ENCODE peak calls at places on chromosomes 4 and X, in ten cellular contexts. One of them, this sample, is unnamed.

GRCh38 chr4:88341227-88342192 is 37.1 kb upstream of the HERC6 start:
- DNase-seq in mucosa of descending colon: no peak
- DNase-seq in lung: no peak
- DNase-seq in MM.1S: no peak
- DNase-seq in cardiac muscle cell: peak; percentile 93
- DNase-seq in GM12864: no peak
- DNase-seq in GM06990: no peak
- DNase-seq in choroid plexus epithelial cell: peak; percentile 98
- DNase-seq in hepatocyte: peak; percentile 72
- DNase-seq in OCI-LY7: no peak
- DNase-seq in this sample: no peak

GRCh38 chrX:123961268-123962005 is at the start of gene STAG2:
- DNase-seq in mucosa of descending colon: peak; percentile 68
- DNase-seq in lung: peak; percentile 69
- DNase-seq in MM.1S: peak; percentile 44
- DNase-seq in cardiac muscle cell: peak; percentile 93
- DNase-seq in GM12864: peak; percentile 33
- DNase-seq in GM06990: peak; percentile 70
- DNase-seq in choroid plexus epithelial cell: peak; percentile 93
- DNase-seq in hepatocyte: peak; percentile 90
- DNase-seq in OCI-LY7: peak; percentile 65
- DNase-seq in this sample: peak; percentile 55

GRCh38 chr4:110854021-110854678 is 231.3 kb upstream of the PITX2 start:
- DNase-seq in mucosa of descending colon: no peak
- DNase-seq in lung: no peak
- DNase-seq in MM.1S: no peak
- DNase-seq in cardiac muscle cell: peak; percentile 84
- DNase-seq in GM12864: no peak
- DNase-seq in GM06990: no peak
- DNase-seq in choroid plexus epithelial cell: peak; percentile 47
- DNase-seq in hepatocyte: no peak
- DNase-seq in OCI-LY7: no peak
- DNase-seq in this sample: no peak

GRCh38 chrX:12360389-12360788 is 222.1 kb downstream of the FRMPD4 start:
- DNase-seq in mucosa of descending colon: no peak
- DNase-seq in lung: no peak
- DNase-seq in MM.1S: no peak
- DNase-seq in cardiac muscle cell: peak; percentile 44
- DNase-seq in GM12864: no peak
- DNase-seq in GM06990: no peak
- DNase-seq in choroid plexus epithelial cell: peak; percentile 16
- DNase-seq in hepatocyte: no peak
- DNase-seq in OCI-LY7: no peak
- DNase-seq in this sample: no peak

GRCh38 chr4:1721666-1722550 is 587 bp downstream of the TACC3 start:
- DNase-seq in mucosa of descending colon: peak; percentile 68
- DNase-seq in lung: no peak
- DNase-seq in MM.1S: no peak
- DNase-seq in cardiac muscle cell: no peak
- DNase-seq in GM12864: no peak
- DNase-seq in GM06990: no peak
- DNase-seq in choroid plexus epithelial cell: no peak
- DNase-seq in hepatocyte: no peak
- DNase-seq in OCI-LY7: peak; percentile 66
- DNase-seq in this sample: peak; percentile 20

GRCh38 chrX:8783100-8784098 is 17.8 kb downstream of the FAM9A start:
- DNase-seq in mucosa of descending colon: no peak
- DNase-seq in lung: peak; percentile 42
- DNase-seq in MM.1S: peak; percentile 37
- DNase-seq in cardiac muscle cell: peak; percentile 43
- DNase-seq in GM12864: no peak
- DNase-seq in GM06990: peak; percentile 37
- DNase-seq in choroid plexus epithelial cell: peak; percentile 12
- DNase-seq in hepatocyte: no peak
- DNase-seq in OCI-LY7: no peak
- DNase-seq in this sample: peak; percentile 72

GRCh38 chr4:184479516-184479950 is 5.2 kb upstream of the IRF2 start:
- DNase-seq in mucosa of descending colon: no peak
- DNase-seq in lung: no peak
- DNase-seq in MM.1S: no peak
- DNase-seq in cardiac muscle cell: no peak
- DNase-seq in GM12864: no peak
- DNase-seq in GM06990: no peak
- DNase-seq in choroid plexus epithelial cell: peak; percentile 21
- DNase-seq in hepatocyte: no peak
- DNase-seq in OCI-LY7: no peak
- DNase-seq in this sample: no peak

GRCh38 chrX:133323450-133323849 is 91.8 kb downstream of the GPC4 start:
- DNase-seq in mucosa of descending colon: no peak
- DNase-seq in lung: no peak
- DNase-seq in MM.1S: peak; percentile 17
- DNase-seq in cardiac muscle cell: no peak
- DNase-seq in GM12864: no peak
- DNase-seq in GM06990: no peak
- DNase-seq in choroid plexus epithelial cell: no peak
- DNase-seq in hepatocyte: peak; percentile 5
- DNase-seq in OCI-LY7: no peak
- DNase-seq in this sample: no peak

GRCh38 chrX:119292445-119292844 is 56.4 kb downstream of the PGRMC1 start:
- DNase-seq in mucosa of descending colon: no peak
- DNase-seq in lung: no peak
- DNase-seq in MM.1S: no peak
- DNase-seq in cardiac muscle cell: no peak
- DNase-seq in GM12864: no peak
- DNase-seq in GM06990: no peak
- DNase-seq in choroid plexus epithelial cell: peak; percentile 1
- DNase-seq in hepatocyte: no peak
- DNase-seq in OCI-LY7: no peak
- DNase-seq in this sample: no peak
- TF ChIP-seq CTCF in mucosa of descending colon: no peak
- TF ChIP-seq CTCF in lung: no peak
- TF ChIP-seq CTCF in MM.1S: no peak
- TF ChIP-seq CTCF in cardiac muscle cell: no peak
- TF ChIP-seq CTCF in GM12864: no peak
- TF ChIP-seq CTCF in GM06990: no peak
- TF ChIP-seq CTCF in choroid plexus epithelial cell: peak; percentile 18
- TF ChIP-seq CTCF in hepatocyte: no peak
- TF ChIP-seq CTCF in OCI-LY7: peak; percentile 18
- TF ChIP-seq CTCF in this sample: no peak

DNA sequence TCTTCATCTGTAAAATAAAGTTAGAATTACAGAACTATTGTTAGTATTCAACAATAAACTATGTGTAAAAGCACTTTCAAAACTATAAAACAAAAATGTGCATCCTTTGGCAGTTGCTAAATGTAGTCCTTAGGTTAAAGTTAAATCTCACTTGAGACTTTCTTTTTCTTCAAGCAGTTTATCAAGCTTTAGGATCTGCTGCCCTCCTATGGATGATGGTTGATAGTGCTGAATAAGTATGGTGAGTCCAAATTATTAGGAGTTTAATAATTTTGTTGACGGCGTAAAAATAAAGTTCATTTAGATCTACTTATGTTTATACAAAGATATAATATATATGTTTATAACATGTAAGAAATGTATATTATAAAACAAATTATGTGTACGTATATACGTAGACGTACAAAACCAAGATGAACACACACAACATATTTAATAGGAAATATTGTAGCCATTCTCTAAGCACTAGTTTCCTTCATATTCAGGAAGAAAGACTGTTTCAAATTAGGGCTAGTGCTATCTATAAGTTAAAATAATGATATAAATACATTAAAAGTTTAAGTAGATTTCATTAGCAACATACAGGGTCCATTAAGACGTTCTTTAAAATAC is 22.3 kb downstream of the UGT2A2 start:
- DNase-seq in mucosa of descending colon: no peak
- DNase-seq in lung: no peak
- DNase-seq in MM.1S: peak; percentile 66
- DNase-seq in cardiac muscle cell: peak; percentile 53
- DNase-seq in GM12864: peak; percentile 8
- DNase-seq in GM06990: no peak
- DNase-seq in choroid plexus epithelial cell: peak; percentile 72
- DNase-seq in hepatocyte: peak; percentile 69
- DNase-seq in OCI-LY7: peak; percentile 7
- DNase-seq in this sample: no peak
- TF ChIP-seq CTCF in mucosa of descending colon: no peak
- TF ChIP-seq CTCF in lung: peak; percentile 9
- TF ChIP-seq CTCF in MM.1S: peak; percentile 55
- TF ChIP-seq CTCF in cardiac muscle cell: peak; percentile 45
- TF ChIP-seq CTCF in GM12864: peak; percentile 25
- TF ChIP-seq CTCF in GM06990: peak; percentile 38
- TF ChIP-seq CTCF in choroid plexus epithelial cell: peak; percentile 68
- TF ChIP-seq CTCF in hepatocyte: peak; percentile 82
- TF ChIP-seq CTCF in OCI-LY7: peak; percentile 67
- TF ChIP-seq CTCF in this sample: peak; percentile 16

DNA sequence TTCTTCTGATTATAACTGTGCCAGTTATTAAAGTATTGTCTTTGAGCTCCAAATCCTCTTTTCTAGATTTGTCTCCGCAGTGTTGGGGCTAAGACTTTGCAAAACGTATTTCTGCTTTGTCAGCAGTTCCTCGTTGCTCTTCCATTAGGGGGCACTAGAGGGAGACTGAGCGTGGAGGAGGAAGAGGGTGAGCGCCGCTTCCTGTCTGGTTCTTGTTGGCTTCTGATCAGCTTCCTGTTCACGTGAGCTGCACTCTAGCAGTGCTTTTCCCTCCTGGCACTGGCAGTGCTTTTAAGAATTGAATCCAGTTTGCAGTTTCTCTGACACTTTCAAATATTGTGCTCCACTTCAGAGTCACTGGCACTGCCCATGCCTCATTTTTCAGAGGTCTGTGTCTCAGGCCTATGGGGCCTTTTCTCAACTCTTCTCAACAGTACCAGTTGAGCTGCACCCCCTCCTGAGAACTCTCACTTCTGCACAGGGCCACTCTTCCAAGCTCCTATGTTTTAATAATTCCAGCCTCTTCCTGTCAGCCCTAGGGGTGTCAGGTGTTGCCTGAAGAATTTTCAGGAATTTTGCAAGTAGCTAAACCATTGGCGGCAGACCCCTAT is 54.4 kb upstream of the LCORL start:
- DNase-seq in mucosa of descending colon: peak; percentile 40
- DNase-seq in lung: no peak
- DNase-seq in MM.1S: peak; percentile 50
- DNase-seq in cardiac muscle cell: no peak
- DNase-seq in GM12864: no peak
- DNase-seq in GM06990: peak; percentile 4
- DNase-seq in choroid plexus epithelial cell: no peak
- DNase-seq in hepatocyte: peak; percentile 7
- DNase-seq in OCI-LY7: peak; percentile 78
- DNase-seq in this sample: no peak
- TF ChIP-seq CTCF in mucosa of descending colon: no peak
- TF ChIP-seq CTCF in lung: no peak
- TF ChIP-seq CTCF in MM.1S: peak; percentile 47
- TF ChIP-seq CTCF in cardiac muscle cell: no peak
- TF ChIP-seq CTCF in GM12864: peak; percentile 49
- TF ChIP-seq CTCF in GM06990: peak; percentile 43
- TF ChIP-seq CTCF in choroid plexus epithelial cell: no peak
- TF ChIP-seq CTCF in hepatocyte: peak; percentile 8
- TF ChIP-seq CTCF in OCI-LY7: peak; percentile 84
- TF ChIP-seq CTCF in this sample: peak; percentile 35

GRCh38 chrX:104250470-104250869 is 4.3 kb downstream of the ESX1 start:
- DNase-seq in mucosa of descending colon: no peak
- DNase-seq in lung: no peak
- DNase-seq in MM.1S: no peak
- DNase-seq in cardiac muscle cell: no peak
- DNase-seq in GM12864: no peak
- DNase-seq in GM06990: no peak
- DNase-seq in choroid plexus epithelial cell: no peak
- DNase-seq in hepatocyte: no peak
- DNase-seq in OCI-LY7: no peak
- DNase-seq in this sample: no peak

GRCh38 chrX:104254442-104255115 is at the start of gene ESX1:
- DNase-seq in mucosa of descending colon: no peak
- DNase-seq in lung: no peak
- DNase-seq in MM.1S: no peak
- DNase-seq in cardiac muscle cell: peak; percentile 4
- DNase-seq in GM12864: no peak
- DNase-seq in GM06990: peak; percentile 8
- DNase-seq in choroid plexus epithelial cell: peak; percentile 12
- DNase-seq in hepatocyte: no peak
- DNase-seq in OCI-LY7: no peak
- DNase-seq in this sample: no peak

GRCh38 chrX:104255465-104255864 is 732 bp upstream of the ESX1 start:
- DNase-seq in mucosa of descending colon: no peak
- DNase-seq in lung: no peak
- DNase-seq in MM.1S: no peak
- DNase-seq in cardiac muscle cell: no peak
- DNase-seq in GM12864: no peak
- DNase-seq in GM06990: no peak
- DNase-seq in choroid plexus epithelial cell: no peak
- DNase-seq in hepatocyte: no peak
- DNase-seq in OCI-LY7: no peak
- DNase-seq in this sample: no peak

GRCh38 chrX:104253567-104254441 is 929 bp downstream of the ESX1 start:
- DNase-seq in mucosa of descending colon: no peak
- DNase-seq in lung: no peak
- DNase-seq in MM.1S: no peak
- DNase-seq in cardiac muscle cell: peak; percentile 2
- DNase-seq in GM12864: no peak
- DNase-seq in GM06990: no peak
- DNase-seq in choroid plexus epithelial cell: no peak
- DNase-seq in hepatocyte: no peak
- DNase-seq in OCI-LY7: no peak
- DNase-seq in this sample: no peak
- TF ChIP-seq CTCF in mucosa of descending colon: no peak
- TF ChIP-seq CTCF in lung: no peak
- TF ChIP-seq CTCF in MM.1S: no peak
- TF ChIP-seq CTCF in cardiac muscle cell: peak; percentile 6
- TF ChIP-seq CTCF in GM12864: no peak
- TF ChIP-seq CTCF in GM06990: no peak
- TF ChIP-seq CTCF in choroid plexus epithelial cell: peak; percentile 38
- TF ChIP-seq CTCF in hepatocyte: peak; percentile 20
- TF ChIP-seq CTCF in OCI-LY7: no peak
- TF ChIP-seq CTCF in this sample: no peak